ENCODE peak calls at places on chromosomes 5 and 9, in four cellular contexts. D, Q, F and S are unnamed samples.

GRCh38 chr5:131279209-131279608 is 15.4 kb downstream of the CDC42SE2 start:
- DNase-seq in D (no peak), Q (no peak), F (no peak), S (no peak)

GRCh38 chr9:120708526-120709224 is 5.6 kb downstream of the MEGF9 start:
- DNase-seq in D (no peak), Q (no peak), F (no peak), S (no peak)

GRCh38 chr9:81535542-81536241 is 153.7 kb downstream of the TLE1 start:
- DNase-seq in D (no peak), Q (no peak), F (no peak), S (no peak)

GRCh38 chr9:93667006-93667405 is 90.6 kb downstream of the PHF2 start:
- DNase-seq in D (peak), Q (no peak), F (no peak), S (no peak)

GRCh38 chr5:106649031-106649430 is 1021.7 kb downstream of the EFNA5 start:
- DNase-seq in D (no peak), Q (no peak), F (no peak), S (no peak)

GRCh38 chr5:55062039-55062779 is 38.2 kb downstream of the GZMK start:
- DNase-seq in D (no peak), Q (no peak), F (no peak), S (no peak)

GRCh38 chr5:115749016-115749415 is 67.4 kb downstream of the CDO1 start:
- DNase-seq in D (no peak), Q (no peak), F (no peak), S (no peak)

GRCh38 chr5:72456391-72457060 is 50.7 kb downstream of the ZNF366 start:
- DNase-seq in D (no peak), Q (no peak), F (no peak), S (no peak)

GRCh38 chr9:22010881-22011625 is 1.9 kb upstream of the CDKN2B start:
- DNase-seq in D (peak), Q (no peak), F (no peak), S (no peak)

GRCh38 chr5:14035859-14036440 is 91.5 kb upstream of the DNAH5 start:
- DNase-seq in D (peak), Q (no peak), F (peak), S (no peak)

GRCh38 chr5:109247943-109248342 is 161.8 kb downstream of the PJA2 start:
- DNase-seq in D (no peak), Q (peak), F (no peak), S (peak)

GRCh38 chr5:74374656-74375055 is 265.9 kb downstream of the ENC1 start:
- DNase-seq in D (no peak), Q (no peak), F (no peak), S (no peak)

GRCh38 chr9:134963546-134963945 is 45.8 kb upstream of the FCN1 start:
- DNase-seq in D (no peak), Q (no peak), F (no peak), S (no peak)

GRCh38 chr5:90802695-90803317 is 244.2 kb downstream of the ADGRV1 start:
- DNase-seq in D (peak), Q (no peak), F (no peak), S (no peak)

GRCh38 chr9:38424918-38425317 is 664 bp upstream of the IGFBPL1 start:
- DNase-seq in D (no peak), Q (no peak), F (no peak), S (no peak)

GRCh38 chr5:136195971-136196577 is 3.1 kb upstream of the SMIM32 start:
- DNase-seq in D (no peak), Q (no peak), F (no peak), S (no peak)

GRCh38 chr9:134624119-134624826 is 17.3 kb upstream of the COL5A1 start:
- DNase-seq in D (peak), Q (no peak), F (no peak), S (no peak)

GRCh38 chr5:75034137-75034739 is 18.1 kb downstream of the GCNT4 start:
- DNase-seq in D (no peak), Q (no peak), F (no peak), S (no peak)

GRCh38 chr5:146565764-146566163 is 49.8 kb upstream of the GPR151 start:
- DNase-seq in D (peak), Q (peak), F (peak), S (no peak)

GRCh38 chr9:69476016-69476415 is 151.0 kb downstream of the ENTREP1 start:
- DNase-seq in D (no peak), Q (no peak), F (no peak), S (no peak)

GRCh38 chr5:72465601-72466563 is 41.3 kb downstream of the ZNF366 start:
- DNase-seq in D (no peak), Q (peak), F (no peak), S (peak)

GRCh38 chr5:35822541-35822940 is 34.1 kb upstream of the IL7R start:
- DNase-seq in D (no peak), Q (no peak), F (no peak), S (no peak)

GRCh38 chr9:117763314-117763713 is 59.1 kb downstream of the TLR4 start:
- DNase-seq in D (no peak), Q (no peak), F (no peak), S (no peak)

GRCh38 chr5:62649025-62649424 is 70.4 kb downstream of the LRRC70 start:
- DNase-seq in D (no peak), Q (no peak), F (no peak), S (no peak)

GRCh38 chr9:18791074-18791473 is 241.9 kb downstream of the SAXO1 start:
- DNase-seq in D (peak), Q (no peak), F (no peak), S (no peak)

GRCh38 chr5:89686081-89686765 is 723.3 kb downstream of the CETN3 start:
- DNase-seq in D (no peak), Q (no peak), F (no peak), S (no peak)

GRCh38 chr5:170267431-170268152 is 30.0 kb downstream of the LCP2 start:
- DNase-seq in D (peak), Q (peak), F (peak), S (peak)

GRCh38 chr5:89083791-89084190 is 200.8 kb upstream of the MEF2C start:
- DNase-seq in D (no peak), Q (no peak), F (peak), S (no peak)

GRCh38 chr5:95043234-95043633 is 241.7 kb downstream of the MCTP1 start:
- DNase-seq in D (no peak), Q (no peak), F (no peak), S (no peak)

GRCh38 chr5:80191397-80191796 is 64.5 kb downstream of the SERINC5 start:
- DNase-seq in D (no peak), Q (no peak), F (no peak), S (no peak)

GRCh38 chr9:72773570-72773969 is 179.3 kb downstream of the ALDH1A1 start:
- DNase-seq in D (no peak), Q (no peak), F (no peak), S (no peak)

GRCh38 chr9:105116047-105116868 is 128.2 kb upstream of the SLC44A1 start:
- DNase-seq in D (no peak), Q (no peak), F (no peak), S (no peak)

GRCh38 chr5:146888341-146888978 is 9.9 kb upstream of the PPP2R2B start:
- DNase-seq in D (no peak), Q (no peak), F (no peak), S (no peak)

GRCh38 chr5:168991311-168991710 is 309.6 kb downstream of the SLIT3 start:
- DNase-seq in D (no peak), Q (no peak), F (no peak), S (no peak)

GRCh38 chr5:115194671-115195070 is 25.0 kb upstream of the TRIM36 start:
- DNase-seq in D (no peak), Q (no peak), F (peak), S (no peak)